ENCODE peak calls at places on chromosomes 1 and 21, in ten cellular contexts. A is GM20000; Z is heart right ventricle; E is omental fat pad; I is fibroblast of lung; N is CD8-positive, alpha-beta T cell; S is lower lobe of right lung; K is endothelial cell; J is brain microvascular endothelial cell; C is GM12865. T is an unnamed sample.

GRCh38 chr1:33624991-33625870 is 152.8 kb downstream of the ZSCAN20 start:
- DNase-seq in I (no peak), J (no peak), Z (no peak), K (no peak), C (no peak), N (no peak), A (no peak), E (no peak), S (no peak), T (no peak)

GRCh38 chr1:6497215-6497866 is 5.9 kb upstream of the PLEKHG5 start:
- DNase-seq in E (no peak), J (no peak), A (peak), S (no peak), Z (no peak), K (peak), I (peak), N (peak), C (peak), T (peak)

GRCh38 chr1:193111641-193112090 is 6.5 kb upstream of the GLRX2 start:
- DNase-seq in Z (no peak), S (peak), I (peak), E (no peak), N (no peak), K (no peak), A (no peak), J (peak), C (no peak), T (no peak)

GRCh38 chr1:173152585-173152984 is 54.5 kb downstream of the TNFSF4 start:
- DNase-seq in S (no peak), N (no peak), I (no peak), K (no peak), J (no peak), Z (no peak), C (no peak), E (no peak), A (no peak), T (no peak)

GRCh38 chr1:203045336-203045735 is 19.0 kb downstream of the PPFIA4 start:
- DNase-seq in C (no peak), I (no peak), N (no peak), J (no peak), E (no peak), A (no peak), Z (no peak), K (no peak), S (no peak), T (no peak)

GRCh38 chr1:212353181-212353580 is 61.5 kb downstream of the PACC1 start:
- DNase-seq in S (no peak), A (no peak), I (peak), N (no peak), Z (no peak), J (no peak), E (no peak), K (no peak), C (no peak), T (no peak)

GRCh38 chr1:14371806-14372497 is 226.5 kb upstream of the KAZN start:
- DNase-seq in J (no peak), A (no peak), S (no peak), N (no peak), C (no peak), E (no peak), K (no peak), I (peak), Z (no peak), T (no peak)

GRCh38 chr1:99003911-99004269 is 771 bp downstream of the PLPPR5 start:
- DNase-seq in Z (no peak), E (no peak), N (no peak), S (no peak), I (no peak), J (no peak), K (no peak), C (no peak), A (no peak), T (no peak)

GRCh38 chr1:46553506-46553905 is 2.1 kb upstream of the KNCN start:
- DNase-seq in E (no peak), A (no peak), N (no peak), I (no peak), S (no peak), Z (no peak), C (no peak), K (no peak), J (no peak), T (no peak)
- TF ChIP-seq CTCF in E (no peak), A (no peak), N (no peak), I (no peak), S (no peak), Z (no peak), C (no peak), K (no peak), J (peak), T (no peak)

DNA sequence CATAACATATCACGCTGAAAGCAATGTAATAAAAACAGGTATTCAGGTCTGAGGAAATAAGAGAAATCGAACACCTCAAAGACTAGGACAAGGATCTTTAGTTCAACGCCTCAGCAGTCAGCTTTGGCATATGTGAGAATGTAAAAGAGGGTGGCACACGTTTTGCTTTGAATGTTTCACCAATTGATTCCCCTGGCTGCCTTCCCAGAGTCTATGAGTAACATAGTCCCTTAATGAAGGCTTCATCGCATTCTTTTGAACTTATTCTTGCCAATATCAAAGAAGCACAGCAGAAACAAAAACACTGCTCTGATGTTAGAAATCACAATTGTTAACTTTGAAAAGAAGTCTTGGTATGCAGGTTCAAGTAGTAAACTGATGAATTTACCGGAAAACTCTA is 764.8 kb downstream of the ADGRL2 start:
- DNase-seq in I (peak), N (no peak), K (no peak), C (no peak), A (no peak), J (peak), S (no peak), E (no peak), Z (no peak), T (no peak)
- TF ChIP-seq CTCF in I (no peak), N (no peak), K (no peak), C (no peak), A (no peak), J (no peak), S (no peak), E (no peak), Z (no peak), T (no peak)

GRCh38 chr1:204821924-204822323 is 48.7 kb upstream of the NFASC start:
- DNase-seq in S (no peak), C (no peak), N (no peak), Z (no peak), I (no peak), J (no peak), E (no peak), A (no peak), K (no peak), T (no peak)

GRCh38 chr1:204828352-204828850 is 42.3 kb upstream of the NFASC start:
- DNase-seq in A (peak), J (peak), K (peak), N (peak), Z (peak), I (peak), S (peak), E (no peak), C (peak), T (peak)

GRCh38 chr1:204830671-204831585 is 39.7 kb upstream of the NFASC start:
- DNase-seq in C (no peak), A (no peak), Z (no peak), J (no peak), I (no peak), E (no peak), N (no peak), S (no peak), K (no peak), T (no peak)

GRCh38 chr1:204829133-204829532 is 41.5 kb upstream of the NFASC start:
- DNase-seq in J (no peak), N (no peak), C (no peak), A (no peak), Z (peak), I (no peak), K (no peak), E (no peak), S (no peak), T (no peak)

GRCh38 chr1:204826970-204827369 is 43.7 kb upstream of the NFASC start:
- DNase-seq in I (peak), N (no peak), Z (no peak), K (peak), S (no peak), E (no peak), C (peak), A (peak), J (no peak), T (no peak)
- TF ChIP-seq CTCF in I (peak), N (no peak), Z (peak), K (peak), S (no peak), E (no peak), C (peak), A (no peak), J (no peak), T (no peak)

DNA sequence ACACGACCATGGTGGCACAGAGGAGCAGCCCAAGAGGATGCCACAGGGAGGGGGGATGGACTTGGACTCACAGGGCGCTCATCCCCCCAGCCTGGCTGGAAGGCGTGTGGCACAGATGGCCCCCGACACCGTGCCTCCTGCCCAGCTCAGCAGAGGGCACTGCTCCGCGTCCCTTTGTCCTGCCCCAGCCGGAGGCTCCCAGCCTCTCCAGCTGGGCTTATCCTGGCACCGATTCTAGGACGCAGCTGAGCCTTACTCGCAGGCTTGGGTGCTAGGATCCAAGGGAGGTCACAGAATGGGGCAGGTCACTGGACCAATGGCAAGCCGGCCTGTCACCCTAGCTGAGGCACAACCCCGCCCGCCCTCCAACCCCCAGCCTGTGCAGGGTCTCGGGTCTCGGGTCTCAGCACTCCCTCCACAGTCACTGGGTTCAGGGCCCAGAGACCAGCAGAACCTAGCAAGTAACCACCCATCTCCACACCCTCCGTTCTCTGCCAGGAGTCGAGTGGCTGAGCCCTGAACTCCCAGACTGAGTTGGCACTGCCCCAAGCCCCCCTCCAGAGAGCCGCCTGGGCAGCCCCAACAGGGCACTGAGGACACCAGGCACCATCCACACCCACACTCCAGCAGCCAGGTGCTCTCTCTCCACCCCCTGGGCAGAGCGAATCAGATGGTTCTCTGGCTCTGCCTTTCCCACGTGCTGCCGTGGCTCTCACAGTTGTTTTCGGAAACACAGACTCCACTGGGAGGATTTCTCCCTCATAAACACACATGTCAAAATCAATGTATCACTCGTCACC is 13.8 kb downstream of the WDR4 start:
- DNase-seq in S (peak), N (no peak), Z (peak), E (no peak), J (no peak), A (no peak), I (no peak), C (no peak), K (no peak), T (no peak)
- TF ChIP-seq CTCF in S (no peak), N (no peak), Z (no peak), E (no peak), J (no peak), A (no peak), I (no peak), C (no peak), K (no peak), T (no peak)

GRCh38 chr1:209784276-209785169 is at the start of gene C1orf74:
- DNase-seq in N (peak), E (peak), K (peak), C (peak), I (peak), J (peak), Z (peak), S (peak), A (peak), T (peak)
- TF ChIP-seq CTCF in N (no peak), E (no peak), K (no peak), C (no peak), I (no peak), J (no peak), Z (no peak), S (no peak), A (no peak), T (no peak)

DNA sequence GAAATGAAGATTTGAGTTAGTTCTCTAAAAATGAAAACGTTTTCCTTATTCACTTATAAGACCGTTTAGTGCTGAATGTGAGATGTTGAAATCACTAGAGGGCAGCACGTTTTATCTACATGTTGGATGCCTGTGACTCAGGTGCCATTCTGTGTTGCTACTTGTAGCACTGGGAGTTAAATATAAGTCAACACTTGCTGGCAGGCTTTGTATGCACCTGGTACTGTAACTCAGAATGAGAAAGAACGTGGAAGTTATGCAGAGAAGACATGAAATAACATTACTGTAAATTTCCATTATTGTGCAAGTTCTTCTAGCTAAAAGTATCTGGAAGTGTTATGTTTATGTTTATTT is 45.9 kb downstream of the MIGA1 start:
- DNase-seq in K (peak), N (no peak), S (no peak), Z (peak), E (no peak), C (peak), A (peak), J (peak), I (peak), T (no peak)
- TF ChIP-seq CTCF in K (no peak), N (no peak), S (peak), Z (peak), E (no peak), C (peak), A (no peak), J (peak), I (no peak), T (no peak)

GRCh38 chr1:229452956-229453801 is 19.3 kb upstream of the ACTA1 start:
- DNase-seq in I (peak), C (peak), S (no peak), Z (no peak), N (no peak), E (no peak), K (no peak), A (no peak), J (no peak), T (no peak)
- TF ChIP-seq CTCF in I (peak), C (peak), S (peak), Z (peak), N (no peak), E (no peak), K (no peak), A (no peak), J (peak), T (no peak)

GRCh38 chr1:166013232-166013631 is 153.6 kb downstream of the FAM78B start:
- DNase-seq in C (peak), Z (no peak), J (no peak), A (no peak), N (no peak), K (no peak), S (no peak), I (no peak), E (no peak), T (no peak)

GRCh38 chr1:166020229-166020628 is 146.6 kb downstream of the FAM78B start:
- DNase-seq in A (no peak), S (no peak), Z (no peak), K (no peak), J (no peak), C (no peak), E (no peak), N (no peak), I (no peak), T (no peak)

GRCh38 chr1:166017395-166017794 is 149.4 kb downstream of the FAM78B start:
- DNase-seq in E (no peak), I (no peak), A (no peak), Z (no peak), C (peak), S (no peak), K (peak), N (no peak), J (no peak), T (no peak)
- TF ChIP-seq CTCF in E (no peak), I (no peak), A (no peak), Z (no peak), C (peak), S (no peak), K (peak), N (no peak), J (no peak), T (no peak)

T was measured in mesothelial cell of epicardium.